ENCODE peak calls at places on chromosomes 3 and 15, in five cellular contexts. One of them, this sample, is unnamed.

GRCh38 chr15:35038655-35039534 is 46.2 kb downstream of the NANOGP8 start:
- DNase-seq in HepG2: no peak
- DNase-seq in GM12865: no peak
- DNase-seq in transverse colon: no peak
- DNase-seq in NB4: peak
- DNase-seq in this sample: no peak

GRCh38 chr3:172824229-172824628 is 73.7 kb downstream of the ECT2 start:
- DNase-seq in HepG2: no peak
- DNase-seq in GM12865: no peak
- DNase-seq in transverse colon: no peak
- DNase-seq in NB4: no peak
- DNase-seq in this sample: no peak

GRCh38 chr3:127717357-127718243 is 44.8 kb downstream of the ABTB1 start:
- DNase-seq in HepG2: no peak
- DNase-seq in GM12865: no peak
- DNase-seq in transverse colon: no peak
- DNase-seq in NB4: no peak
- DNase-seq in this sample: no peak

GRCh38 chr3:98032881-98033280 is 2.2 kb downstream of the GABRR3 start:
- DNase-seq in HepG2: no peak
- DNase-seq in GM12865: no peak
- DNase-seq in transverse colon: no peak
- DNase-seq in NB4: no peak
- DNase-seq in this sample: no peak

GRCh38 chr3:156291269-156292123 is 171.1 kb downstream of the KCNAB1 start:
- DNase-seq in HepG2: no peak
- DNase-seq in GM12865: no peak
- DNase-seq in transverse colon: no peak
- DNase-seq in NB4: no peak
- DNase-seq in this sample: peak

GRCh38 chr3:42670670-42671069 is 14.7 kb upstream of the KLHL40 start:
- DNase-seq in HepG2: no peak
- DNase-seq in GM12865: no peak
- DNase-seq in transverse colon: no peak
- DNase-seq in NB4: no peak
- DNase-seq in this sample: no peak

GRCh38 chr15:73982251-73982962 is 9.7 kb downstream of the STOML1 start:
- DNase-seq in HepG2: no peak
- DNase-seq in GM12865: peak
- DNase-seq in transverse colon: peak
- DNase-seq in NB4: no peak
- DNase-seq in this sample: peak

GRCh38 chr3:138092023-138092422 is 23.4 kb downstream of the DZIP1L start:
- DNase-seq in HepG2: no peak
- DNase-seq in GM12865: no peak
- DNase-seq in transverse colon: no peak
- DNase-seq in NB4: no peak
- DNase-seq in this sample: no peak

GRCh38 chr3:101995371-101996046 is 146.2 kb downstream of the NFKBIZ start:
- DNase-seq in HepG2: no peak
- DNase-seq in GM12865: no peak
- DNase-seq in transverse colon: no peak
- DNase-seq in NB4: peak
- DNase-seq in this sample: no peak

GRCh38 chr3:32815812-32816438 is 1.9 kb upstream of the TRIM71 start:
- DNase-seq in HepG2: no peak
- DNase-seq in GM12865: no peak
- DNase-seq in transverse colon: no peak
- DNase-seq in NB4: peak
- DNase-seq in this sample: no peak

GRCh38 chr15:39885099-39885777 is 34.8 kb downstream of the GPR176 start:
- DNase-seq in HepG2: no peak
- DNase-seq in GM12865: no peak
- DNase-seq in transverse colon: no peak
- DNase-seq in NB4: no peak
- DNase-seq in this sample: no peak

GRCh38 chr3:129633751-129634481 is 27.4 kb upstream of the PLXND1 start:
- DNase-seq in HepG2: no peak
- DNase-seq in GM12865: no peak
- DNase-seq in transverse colon: no peak
- DNase-seq in NB4: peak
- DNase-seq in this sample: no peak

GRCh38 chr15:50017522-50017921 is 101.5 kb downstream of the ATP8B4 start:
- DNase-seq in HepG2: no peak
- DNase-seq in GM12865: no peak
- DNase-seq in transverse colon: no peak
- DNase-seq in NB4: no peak
- DNase-seq in this sample: no peak

GRCh38 chr3:53250881-53251605 is 4.8 kb downstream of the TKT start:
- DNase-seq in HepG2: peak
- DNase-seq in GM12865: no peak
- DNase-seq in transverse colon: no peak
- DNase-seq in NB4: no peak
- DNase-seq in this sample: no peak

GRCh38 chr3:115825046-115825445 is 201.7 kb downstream of the GAP43 start:
- DNase-seq in HepG2: peak
- DNase-seq in GM12865: no peak
- DNase-seq in transverse colon: no peak
- DNase-seq in NB4: no peak
- DNase-seq in this sample: no peak

GRCh38 chr3:154970796-154971195 is 109.3 kb upstream of the MME start:
- DNase-seq in HepG2: no peak
- DNase-seq in GM12865: no peak
- DNase-seq in transverse colon: no peak
- DNase-seq in NB4: peak
- DNase-seq in this sample: no peak

GRCh38 chr15:80929689-80930088 is 59.9 kb downstream of the MESD start:
- DNase-seq in HepG2: no peak
- DNase-seq in GM12865: no peak
- DNase-seq in transverse colon: no peak
- DNase-seq in NB4: no peak
- DNase-seq in this sample: no peak

GRCh38 chr3:179113903-179114302 is 34.3 kb upstream of the PIK3CA start:
- DNase-seq in HepG2: no peak
- DNase-seq in GM12865: no peak
- DNase-seq in transverse colon: no peak
- DNase-seq in NB4: no peak
- DNase-seq in this sample: no peak

GRCh38 chr3:46089237-46090011 is 62.1 kb upstream of the XCR1 start:
- DNase-seq in HepG2: no peak
- DNase-seq in GM12865: peak
- DNase-seq in transverse colon: peak
- DNase-seq in NB4: peak
- DNase-seq in this sample: peak
- H3K4me3 ChIP-seq in HepG2: no peak
- H3K4me3 ChIP-seq in GM12865: no peak
- H3K4me3 ChIP-seq in transverse colon: no peak
- H3K4me3 ChIP-seq in NB4: no peak
- H3K4me3 ChIP-seq in this sample: no peak

DNA sequence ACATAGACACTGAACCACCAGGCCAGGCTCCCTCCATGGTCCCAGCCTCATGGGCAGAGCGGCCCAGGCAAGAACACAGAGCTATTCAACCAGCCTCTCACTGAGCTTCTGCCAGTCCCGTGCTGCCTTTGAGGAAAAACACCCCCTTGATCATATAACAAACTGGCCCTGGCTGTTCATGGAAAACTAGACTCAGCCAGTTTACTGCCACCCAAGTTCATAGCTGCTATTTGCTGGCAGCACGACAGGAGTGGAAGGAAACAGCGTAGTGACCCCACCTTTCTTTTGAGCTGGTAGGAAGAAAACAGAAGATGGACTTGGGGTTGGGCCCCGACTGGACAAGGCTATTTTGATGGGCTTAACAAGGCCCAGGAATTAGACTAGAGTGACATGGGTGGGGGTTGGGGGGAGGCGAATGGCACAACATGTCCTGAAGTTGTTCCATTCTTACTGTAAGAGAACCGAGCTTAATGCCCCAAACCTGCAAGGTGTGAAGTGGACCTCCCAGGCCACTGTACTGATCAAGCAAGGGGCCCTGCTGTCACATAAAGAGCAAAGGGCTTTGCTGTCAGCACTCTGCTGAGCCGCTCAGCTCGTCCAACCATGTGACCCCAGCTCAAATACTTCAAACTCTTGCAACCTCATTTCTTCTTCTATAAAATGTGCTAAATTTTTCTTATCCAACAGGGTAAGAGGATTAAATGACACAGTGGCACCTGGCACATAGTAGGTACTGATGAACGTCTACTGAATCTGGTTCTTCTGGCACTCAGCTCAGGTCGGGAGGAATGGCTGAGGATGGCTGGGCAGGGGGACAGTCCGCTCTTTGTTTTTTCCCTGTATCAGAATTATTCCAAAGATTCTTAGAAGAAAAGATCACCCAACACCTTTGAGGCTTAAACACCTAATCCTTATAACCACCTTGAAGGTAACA is 1.5 kb downstream of the FBXL22 start:
- DNase-seq in HepG2: peak
- DNase-seq in GM12865: no peak
- DNase-seq in transverse colon: peak
- DNase-seq in NB4: no peak
- DNase-seq in this sample: no peak
- H3K4me3 ChIP-seq in HepG2: peak
- H3K4me3 ChIP-seq in GM12865: peak
- H3K4me3 ChIP-seq in transverse colon: peak
- H3K4me3 ChIP-seq in NB4: no peak
- H3K4me3 ChIP-seq in this sample: no peak

DNA sequence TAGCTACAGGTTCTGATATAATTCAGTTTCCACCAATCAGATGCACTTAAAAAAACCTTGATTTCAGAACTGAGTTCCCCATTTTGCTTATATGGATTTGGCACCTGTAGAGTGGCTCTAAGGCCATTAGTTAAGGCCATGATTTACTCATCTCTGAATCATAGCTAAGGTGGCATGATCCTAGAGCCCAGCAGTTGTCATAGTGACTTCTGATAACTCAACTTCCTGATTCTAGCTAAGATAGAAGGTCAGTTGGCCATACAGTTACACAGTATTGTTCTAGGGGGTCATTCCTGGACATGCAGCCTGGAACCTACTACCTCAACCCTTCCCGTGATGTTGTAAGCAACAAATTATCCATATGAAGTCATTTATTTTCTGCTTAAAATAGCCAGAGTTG is 15.9 kb upstream of the TMEM87A start:
- DNase-seq in HepG2: no peak
- DNase-seq in GM12865: no peak
- DNase-seq in transverse colon: no peak
- DNase-seq in NB4: peak
- DNase-seq in this sample: no peak
- H3K4me3 ChIP-seq in HepG2: no peak
- H3K4me3 ChIP-seq in GM12865: no peak
- H3K4me3 ChIP-seq in transverse colon: no peak
- H3K4me3 ChIP-seq in NB4: no peak
- H3K4me3 ChIP-seq in this sample: no peak

DNA sequence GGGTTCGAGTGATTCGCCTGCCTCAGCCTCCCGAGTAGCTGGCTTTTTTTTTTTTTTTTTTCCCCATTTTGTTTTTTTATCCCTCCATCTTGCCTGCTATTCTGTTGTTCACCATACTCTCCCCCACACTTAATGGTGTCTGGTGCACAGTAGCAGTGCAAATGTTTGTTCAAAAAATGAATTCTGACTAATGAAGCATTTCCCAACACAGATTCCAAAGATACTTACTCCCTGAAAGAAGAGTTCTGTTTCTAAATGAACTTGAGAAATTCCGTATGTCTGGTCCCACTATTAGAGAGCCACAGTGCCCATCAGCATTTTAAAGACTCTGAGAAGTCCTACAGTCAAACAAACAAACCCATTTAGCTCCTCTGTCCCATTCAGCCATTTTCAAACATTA is 9.5 kb downstream of the EDEM1 start:
- DNase-seq in HepG2: no peak
- DNase-seq in GM12865: no peak
- DNase-seq in transverse colon: no peak
- DNase-seq in NB4: no peak
- DNase-seq in this sample: no peak
- H3K4me3 ChIP-seq in HepG2: no peak
- H3K4me3 ChIP-seq in GM12865: peak
- H3K4me3 ChIP-seq in transverse colon: no peak
- H3K4me3 ChIP-seq in NB4: no peak
- H3K4me3 ChIP-seq in this sample: no peak

DNA sequence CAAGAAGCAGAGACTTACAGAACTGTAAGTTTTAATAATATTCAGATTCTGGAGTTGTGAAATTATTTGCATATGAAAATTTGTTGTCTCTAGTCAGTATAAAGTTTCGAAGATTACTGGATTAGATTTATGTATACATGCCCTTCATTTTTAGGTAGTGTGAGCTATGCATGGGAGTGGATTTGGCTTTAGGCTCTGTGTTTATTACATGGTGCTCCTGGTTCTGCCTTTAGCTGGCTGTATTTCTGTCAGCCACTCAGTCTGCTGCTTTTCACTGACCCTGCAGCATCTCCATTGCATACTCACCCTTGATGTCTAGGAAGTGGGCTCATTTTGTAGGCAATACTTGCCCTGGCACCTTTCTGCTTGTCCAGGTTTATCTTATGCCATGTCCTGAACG is 147.5 kb upstream of the LRRFIP2 start:
- DNase-seq in HepG2: no peak
- DNase-seq in GM12865: no peak
- DNase-seq in transverse colon: no peak
- DNase-seq in NB4: no peak
- DNase-seq in this sample: no peak
- H3K4me3 ChIP-seq in HepG2: no peak
- H3K4me3 ChIP-seq in GM12865: no peak
- H3K4me3 ChIP-seq in transverse colon: no peak
- H3K4me3 ChIP-seq in NB4: no peak
- H3K4me3 ChIP-seq in this sample: no peak

GRCh38 chr15:68524753-68525584 is 53.8 kb upstream of the CORO2B start:
- DNase-seq in HepG2: no peak
- DNase-seq in GM12865: no peak
- DNase-seq in transverse colon: no peak
- DNase-seq in NB4: no peak
- DNase-seq in this sample: peak
- H3K4me3 ChIP-seq in HepG2: no peak
- H3K4me3 ChIP-seq in GM12865: no peak
- H3K4me3 ChIP-seq in transverse colon: no peak
- H3K4me3 ChIP-seq in NB4: no peak
- H3K4me3 ChIP-seq in this sample: no peak

DNA sequence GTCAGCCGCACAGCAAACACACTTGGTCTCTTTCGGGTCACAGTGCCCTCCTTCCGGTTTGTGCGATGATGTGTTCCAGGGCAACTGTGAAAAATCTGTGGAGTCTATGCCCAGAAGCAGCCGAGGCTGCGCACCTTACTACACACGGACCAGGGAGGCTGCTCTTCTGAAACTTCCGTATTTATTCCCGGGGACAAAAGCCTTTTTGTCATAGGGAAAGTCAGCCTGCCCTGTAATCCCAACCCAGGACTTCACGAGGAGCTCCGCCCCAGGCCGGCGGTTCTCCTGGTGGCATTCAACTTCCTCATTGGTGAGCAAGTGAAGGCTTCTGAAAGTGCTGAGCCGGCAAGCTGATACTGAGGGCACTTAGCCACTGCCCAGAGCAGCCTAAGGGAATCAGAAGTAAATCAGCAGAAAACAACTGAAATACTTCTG is 126.5 kb downstream of the FMN1 start:
- DNase-seq in HepG2: peak
- DNase-seq in GM12865: no peak
- DNase-seq in transverse colon: peak
- DNase-seq in NB4: peak
- DNase-seq in this sample: peak
- H3K4me3 ChIP-seq in HepG2: peak
- H3K4me3 ChIP-seq in GM12865: no peak
- H3K4me3 ChIP-seq in transverse colon: peak
- H3K4me3 ChIP-seq in NB4: peak
- H3K4me3 ChIP-seq in this sample: peak

GRCh38 chr15:82843561-82843960 is 34.1 kb downstream of the WHAMM start:
- DNase-seq in HepG2: no peak
- DNase-seq in GM12865: no peak
- DNase-seq in transverse colon: no peak
- DNase-seq in NB4: peak
- DNase-seq in this sample: no peak
- H3K4me3 ChIP-seq in HepG2: no peak
- H3K4me3 ChIP-seq in GM12865: no peak
- H3K4me3 ChIP-seq in transverse colon: no peak
- H3K4me3 ChIP-seq in NB4: no peak
- H3K4me3 ChIP-seq in this sample: no peak